ENCODE peak calls at places on chromosomes 11 and 22, in seven cellular contexts. J is mesendoderm, B is neuronal stem cell, A is IMR-90, M is H1, F is H9, X is trophoblast cell. E is an unnamed sample.

GRCh38 chr22:48654492-48654891 is 1173.2 kb downstream of the BRD1 start:
- DNase-seq in J (no peak), A (no peak), X (no peak), F (no peak), B (no peak), M (no peak), E (no peak)

GRCh38 chr11:70066628-70067027 is 11.5 kb upstream of the ANO1 start:
- DNase-seq in X (no peak), M (no peak), B (no peak), F (peak), J (no peak), A (no peak), E (no peak)

GRCh38 chr11:111355956-111356659 is 23.0 kb downstream of the POU2AF1 start:
- DNase-seq in A (no peak), B (no peak), F (no peak), M (no peak), J (no peak), X (no peak), E (no peak)

GRCh38 chr22:41021039-41021654 is 70.0 kb downstream of the RBX1 start:
- DNase-seq in X (peak), A (no peak), B (no peak), M (peak), F (peak), J (peak), E (peak)

GRCh38 chr11:18271206-18271605 is 5.1 kb downstream of the SAA1 start:
- DNase-seq in J (no peak), B (no peak), X (no peak), A (no peak), M (no peak), F (no peak), E (no peak)

GRCh38 chr22:37739000-37739399 is 42.2 kb downstream of the TRIOBP start:
- DNase-seq in M (no peak), A (peak), J (no peak), F (no peak), X (no peak), B (no peak), E (peak)

GRCh38 chr22:48244388-48245118 is 1482.1 kb downstream of the TBC1D22A start:
- DNase-seq in B (no peak), M (peak), A (no peak), X (no peak), J (no peak), F (peak), E (no peak)

GRCh38 chr22:19213496-19214473 is 35.2 kb upstream of the SLC25A1 start:
- DNase-seq in X (no peak), J (peak), B (no peak), F (no peak), M (no peak), A (peak), E (no peak)

GRCh38 chr11:128294001-128294684 is 293.2 kb downstream of the ETS1 start:
- DNase-seq in A (no peak), M (no peak), J (no peak), B (no peak), F (no peak), X (no peak), E (peak)

GRCh38 chr11:113457784-113458183 is 17.4 kb downstream of the DRD2 start:
- DNase-seq in X (no peak), F (peak), J (peak), B (peak), M (peak), A (no peak), E (no peak)

GRCh38 chr11:125167954-125168821 is 3.6 kb downstream of the PKNOX2 start:
- DNase-seq in X (no peak), M (no peak), B (no peak), A (peak), J (peak), F (no peak), E (peak)

GRCh38 chr22:20116376-20116950 is 559 bp downstream of the RANBP1 start:
- DNase-seq in F (no peak), B (no peak), J (no peak), X (no peak), A (no peak), M (no peak), E (no peak)

GRCh38 chr11:17014321-17014773 is at the start of gene PLEKHA7:
- DNase-seq in A (no peak), F (no peak), X (no peak), J (no peak), M (no peak), B (peak), E (no peak)

GRCh38 chr11:8867856-8868705 is 42.9 kb upstream of the AKIP1 start:
- DNase-seq in B (no peak), F (no peak), J (no peak), M (no peak), X (peak), A (peak), E (peak)

GRCh38 chr11:123251656-123252344 is 56.8 kb upstream of the CLMP start:
- DNase-seq in M (no peak), J (no peak), X (peak), A (peak), F (no peak), B (no peak), E (no peak)

GRCh38 chr11:128462802-128463385 is 124.5 kb downstream of the ETS1 start:
- DNase-seq in X (no peak), J (peak), B (no peak), M (no peak), A (no peak), F (no peak), E (no peak)

GRCh38 chr22:26906464-26906863 is 249.1 kb downstream of the MIAT start:
- DNase-seq in F (no peak), A (no peak), X (no peak), J (no peak), B (no peak), M (no peak), E (no peak)

GRCh38 chr11:14202263-14203173 is 156.5 kb downstream of the RRAS2 start:
- DNase-seq in F (no peak), M (no peak), X (no peak), A (no peak), B (no peak), J (no peak), E (no peak)

GRCh38 chr11:20275987-20276660 is 87.4 kb upstream of the HTATIP2 start:
- DNase-seq in X (no peak), A (no peak), B (no peak), F (no peak), M (no peak), J (no peak), E (no peak)

GRCh38 chr11:122305426-122305825 is 189.4 kb upstream of the BLID start:
- DNase-seq in A (no peak), M (no peak), J (no peak), F (no peak), X (no peak), B (no peak), E (no peak)

GRCh38 chr11:105790841-105791240 is 181.0 kb downstream of the GRIA4 start:
- DNase-seq in A (no peak), M (no peak), J (no peak), X (no peak), F (no peak), B (no peak), E (no peak)

GRCh38 chr11:12518606-12519385 is 141.4 kb downstream of the PARVA start:
- DNase-seq in J (no peak), F (no peak), X (no peak), B (no peak), M (no peak), A (no peak), E (no peak)

GRCh38 chr11:126491092-126491491 is 135.6 kb downstream of the ST3GAL4 start:
- DNase-seq in M (no peak), X (no peak), B (no peak), A (no peak), F (peak), J (no peak), E (no peak)

GRCh38 chr11:126490261-126490660 is 134.8 kb downstream of the ST3GAL4 start:
- DNase-seq in J (no peak), B (no peak), A (no peak), M (no peak), X (no peak), F (no peak), E (no peak)

GRCh38 chr11:126494831-126495230 is 139.3 kb downstream of the ST3GAL4 start:
- DNase-seq in M (no peak), F (no peak), B (no peak), X (no peak), J (no peak), A (no peak), E (no peak)

GRCh38 chr11:126489791-126490190 is 134.3 kb downstream of the ST3GAL4 start:
- DNase-seq in A (peak), B (no peak), X (no peak), J (no peak), F (no peak), M (no peak), E (no peak)

DNA sequence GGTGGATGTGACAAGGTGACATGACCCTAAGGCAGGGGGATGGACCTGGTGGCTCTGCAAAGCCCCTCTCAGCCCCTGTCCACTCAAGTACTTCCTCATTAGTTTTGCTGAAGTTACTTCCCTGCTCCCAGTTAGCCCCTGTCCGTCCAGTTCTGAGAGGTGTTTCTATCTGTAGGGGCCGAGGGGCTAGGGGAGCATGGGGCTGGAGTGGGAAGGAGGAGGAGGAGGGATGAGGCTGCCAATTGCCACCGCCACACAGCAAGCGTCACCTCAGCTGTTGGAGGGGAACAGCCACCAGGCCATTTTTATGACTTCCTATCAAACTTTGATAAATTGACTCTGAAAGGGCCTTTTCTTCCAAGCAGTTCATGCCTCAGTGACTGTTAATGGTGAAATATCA is 136.8 kb downstream of the ST3GAL4 start:
- DNase-seq in A (no peak), J (no peak), M (no peak), X (no peak), F (no peak), B (no peak), E (no peak)
- H3K4ac ChIP-seq in A (no peak), J (no peak), M (no peak), X (no peak), F (no peak), B (no peak), E (no peak)

GRCh38 chr11:119423459-119424254 is 685 bp upstream of the THY1 start:
- DNase-seq in A (peak), M (no peak), X (no peak), B (no peak), J (peak), F (no peak), E (no peak)
- H3K4me2 ChIP-seq in A (peak), M (peak), X (peak), B (peak), J (peak), F (peak), E (no peak)

GRCh38 chr11:96424693-96425092 is 34.9 kb downstream of the JRKL start:
- DNase-seq in A (peak), M (no peak), F (no peak), X (no peak), J (peak), B (no peak), E (peak)
- H3K4ac ChIP-seq in A (no peak), M (no peak), F (no peak), X (no peak), J (no peak), B (no peak), E (no peak)

DNA sequence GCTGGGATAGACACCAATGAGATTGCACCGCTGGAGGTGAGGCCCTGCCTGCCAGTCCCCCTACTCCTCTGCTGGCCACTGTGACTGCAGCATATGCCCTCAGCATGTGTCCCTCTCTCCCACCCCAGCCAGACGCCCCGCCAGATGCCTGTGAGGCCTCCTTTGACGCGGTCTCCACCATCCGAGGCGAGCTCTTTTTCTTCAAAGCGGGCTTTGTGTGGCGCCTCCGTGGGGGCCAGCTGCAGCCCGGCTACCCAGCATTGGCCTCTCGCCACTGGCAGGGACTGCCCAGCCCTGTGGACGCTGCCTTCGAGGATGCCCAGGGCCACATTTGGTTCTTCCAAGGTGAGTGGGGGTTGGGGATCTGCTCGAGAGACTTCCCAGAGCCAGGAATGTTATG is 5.7 kb upstream of the SMARCB1 start:
- DNase-seq in B (no peak), J (no peak), X (no peak), M (no peak), F (no peak), A (no peak), E (no peak)
- H3K4me2 ChIP-seq in B (no peak), J (no peak), X (no peak), M (no peak), F (no peak), A (no peak), E (no peak)

GRCh38 chr11:134020598-134020997 is 48.3 kb upstream of the JAM3 start:
- DNase-seq in M (no peak), X (no peak), B (no peak), F (no peak), J (no peak), A (no peak), E (no peak)

GRCh38 chr11:134019500-134019899 is 49.4 kb upstream of the JAM3 start:
- DNase-seq in X (no peak), J (no peak), B (no peak), A (no peak), M (no peak), F (no peak), E (no peak)

GRCh38 chr11:134024420-134025085 is 44.3 kb upstream of the JAM3 start:
- DNase-seq in A (peak), J (no peak), M (no peak), B (no peak), F (no peak), X (peak), E (no peak)

GRCh38 chr11:134022748-134023147 is 46.1 kb upstream of the JAM3 start:
- DNase-seq in A (no peak), J (no peak), B (no peak), F (no peak), M (no peak), X (no peak), E (no peak)

GRCh38 chr11:134021326-134021725 is 47.5 kb upstream of the JAM3 start:
- DNase-seq in A (no peak), J (no peak), B (no peak), M (no peak), X (no peak), F (no peak), E (no peak)
- H3K4ac ChIP-seq in A (no peak), J (no peak), B (no peak), M (no peak), X (no peak), F (no peak), E (no peak)

DNA sequence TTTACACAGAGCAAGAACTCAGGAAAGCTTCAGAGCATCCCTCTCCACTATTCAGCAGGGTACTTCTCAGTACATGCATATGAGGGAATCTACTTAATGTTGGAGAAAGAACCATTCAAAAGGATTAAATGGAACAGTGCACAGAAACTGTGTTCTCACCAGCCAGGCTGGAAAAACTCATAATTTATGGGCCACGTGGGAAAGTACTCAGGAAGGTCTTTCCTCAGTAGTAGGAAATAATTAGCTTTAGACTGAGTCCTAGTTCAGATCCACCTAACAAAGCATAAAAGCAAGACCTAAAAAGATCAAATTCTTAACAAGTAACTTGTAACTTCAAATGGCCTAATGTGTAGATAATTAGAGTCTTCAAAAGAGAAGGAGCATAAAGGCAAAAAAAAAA is 134.0 kb downstream of the FAM76B start:
- DNase-seq in F (no peak), X (no peak), B (no peak), J (no peak), M (no peak), A (no peak), E (peak)
- H3K4me2 ChIP-seq in F (no peak), X (no peak), B (no peak), J (no peak), M (no peak), A (no peak), E (no peak)

GRCh38 chr11:76159983-76160661 is 46.2 kb downstream of the WNT11 start:
- DNase-seq in A (no peak), F (no peak), X (no peak), B (no peak), J (no peak), M (no peak), E (no peak)

GRCh38 chr11:76162336-76163288 is 43.7 kb downstream of the WNT11 start:
- DNase-seq in B (no peak), J (no peak), X (no peak), F (no peak), M (no peak), A (no peak), E (no peak)

GRCh38 chr11:76160856-76161255 is 45.4 kb downstream of the WNT11 start:
- DNase-seq in J (no peak), M (no peak), F (no peak), X (no peak), B (no peak), A (no peak), E (no peak)

GRCh38 chr11:76163289-76163880 is 42.9 kb downstream of the WNT11 start:
- DNase-seq in M (no peak), A (no peak), B (no peak), J (no peak), F (no peak), X (no peak), E (no peak)

GRCh38 chr11:76161261-76161961 is 44.9 kb downstream of the WNT11 start:
- DNase-seq in A (no peak), B (no peak), M (no peak), J (no peak), F (no peak), X (no peak), E (no peak)
- H3K4ac ChIP-seq in A (no peak), B (no peak), M (no peak), J (no peak), F (no peak), X (no peak), E (no peak)

DNA sequence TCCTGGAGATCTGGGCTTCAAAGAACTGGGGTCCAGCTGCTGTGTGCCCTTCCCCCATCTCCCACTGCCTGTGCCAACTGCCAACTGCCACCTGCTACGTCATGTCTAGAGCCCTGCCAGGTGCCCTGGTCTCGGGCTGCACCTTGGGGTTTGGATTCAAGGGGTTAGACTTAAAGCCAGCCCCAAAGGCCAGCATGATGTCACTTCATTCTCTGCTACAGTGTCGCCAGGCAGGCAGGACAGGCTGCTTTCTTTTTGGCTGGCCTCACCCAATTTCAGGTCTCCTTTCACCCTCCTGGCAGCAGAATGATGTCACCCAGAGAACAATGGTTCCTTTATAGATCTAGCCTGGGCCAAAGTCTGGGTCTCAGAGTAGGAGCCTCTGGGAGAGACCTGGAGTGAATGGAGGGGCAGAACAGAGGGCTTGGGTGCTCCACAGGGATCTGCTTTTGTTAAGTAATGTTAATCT is 79.5 kb upstream of the CRYBB3 start:
- DNase-seq in A (no peak), F (peak), B (peak), X (no peak), M (no peak), J (peak), E (no peak)
- H3K4me2 ChIP-seq in A (no peak), F (no peak), B (no peak), X (peak), M (peak), J (no peak), E (no peak)

GRCh38 chr11:34616086-34616485 is 4.8 kb upstream of the EHF start:
- DNase-seq in B (no peak), X (no peak), A (no peak), M (no peak), J (no peak), F (no peak), E (no peak)
- H3K4ac ChIP-seq in B (no peak), X (no peak), A (no peak), M (no peak), J (no peak), F (no peak), E (no peak)

E was measured in mesenchymal stem cell.